ENCODE peak calls at places on chromosomes 11 and 22, in five cellular contexts. L, V, X, C and P are unnamed samples.

GRCh38 chr11:33697997-33698396 is 2.6 kb downstream of the C11orf91 start:
- DNase-seq in V (no peak), C (no peak), X (no peak), L (no peak), P (no peak)

GRCh38 chr11:20011294-20011951 is 148.9 kb downstream of the DBX1 start:
- DNase-seq in V (no peak), C (no peak), L (no peak), X (no peak), P (no peak)

GRCh38 chr22:24503851-24504170 is 8.7 kb downstream of the UPB1 start:
- DNase-seq in V (no peak), C (no peak), L (no peak), X (no peak), P (no peak)

GRCh38 chr11:121406291-121406690 is 45.8 kb upstream of the SORL1 start:
- DNase-seq in C (no peak), L (no peak), V (no peak), X (no peak), P (no peak)

GRCh38 chr11:120689591-120689990 is 178.0 kb downstream of the GRIK4 start:
- DNase-seq in X (no peak), L (no peak), C (no peak), V (no peak), P (no peak)

GRCh38 chr22:18974477-18975180 is 38.5 kb upstream of the PRODH start:
- DNase-seq in X (no peak), C (no peak), V (no peak), L (no peak), P (peak)

GRCh38 chr11:126039485-126040271 is 23.0 kb downstream of the CDON start:
- DNase-seq in L (peak), X (no peak), V (no peak), C (no peak), P (no peak)

GRCh38 chr22:49922926-49923325 is 4.5 kb downstream of the CRELD2 start:
- DNase-seq in V (no peak), L (no peak), X (no peak), C (no peak), P (no peak)

GRCh38 chr11:76838422-76839068 is 22.2 kb upstream of the ACER3 start:
- DNase-seq in C (no peak), L (no peak), V (no peak), X (no peak), P (no peak)

GRCh38 chr22:36571991-36572390 is 43.0 kb upstream of the EIF3D start:
- DNase-seq in C (no peak), V (no peak), L (no peak), X (no peak), P (peak)

GRCh38 chr11:36500315-36500721 is 9.8 kb downstream of the TRAF6 start:
- DNase-seq in L (peak), X (peak), C (no peak), V (peak), P (no peak)

GRCh38 chr11:129333873-129334272 is 41.8 kb upstream of the BARX2 start:
- DNase-seq in V (no peak), X (no peak), C (no peak), L (no peak), P (no peak)

GRCh38 chr11:492416-493226 is 14.4 kb downstream of the RNH1 start:
- DNase-seq in L (no peak), C (no peak), V (no peak), X (no peak), P (no peak)

GRCh38 chr11:27353593-27354358 is 9.2 kb downstream of the CCDC34 start:
- DNase-seq in L (peak), V (no peak), X (no peak), C (no peak), P (no peak)

GRCh38 chr11:69653406-69653960 is 12.5 kb downstream of the CCND1 start:
- DNase-seq in V (no peak), C (no peak), L (no peak), X (no peak), P (no peak)

GRCh38 chr11:116895053-116895757 is 57.8 kb upstream of the APOA1 start:
- DNase-seq in X (peak), L (no peak), C (no peak), V (no peak), P (peak)

GRCh38 chr11:2776351-2777061 is 76.7 kb upstream of the KCNQ1OT1 start:
- DNase-seq in L (no peak), X (no peak), C (peak), V (peak), P (no peak)

GRCh38 chr11:2276280-2276998 is 6.1 kb upstream of the ASCL2 start:
- DNase-seq in C (no peak), V (no peak), X (no peak), L (no peak), P (no peak)

GRCh38 chr11:134409552-134410429 is 2.3 kb downstream of the B3GAT1 start:
- DNase-seq in X (no peak), L (no peak), C (no peak), V (no peak), P (no peak)

GRCh38 chr11:71076525-71077304 is 175.7 kb downstream of the SHANK2 start:
- DNase-seq in C (no peak), V (no peak), X (no peak), L (no peak), P (no peak)

GRCh38 chr11:62707277-62707771 is at the start of the genes BSCL2 and GNG3:
- DNase-seq in L (no peak), V (no peak), X (no peak), C (peak), P (no peak)

GRCh38 chr11:70477607-70478006 is 79.3 kb downstream of the CTTN start:
- DNase-seq in L (no peak), X (no peak), C (no peak), V (peak), P (no peak)

GRCh38 chr11:27570542-27570941 is 64.0 kb upstream of the LIN7C start:
- DNase-seq in L (no peak), X (no peak), V (no peak), C (no peak), P (no peak)

GRCh38 chr22:26053737-26054316 is 115.4 kb upstream of the SEZ6L start:
- DNase-seq in V (no peak), L (no peak), C (no peak), X (no peak), P (no peak)

GRCh38 chr11:74447720-74448119 is 19.6 kb downstream of the KCNE3 start:
- DNase-seq in V (no peak), X (no peak), C (no peak), L (no peak), P (no peak)

GRCh38 chr11:74449369-74449931 is 17.9 kb downstream of the KCNE3 start:
- DNase-seq in L (peak), V (peak), C (no peak), X (peak), P (peak)

GRCh38 chr11:74453373-74453975 is 13.9 kb downstream of the KCNE3 start:
- DNase-seq in L (peak), X (peak), C (peak), V (peak), P (peak)

GRCh38 chr11:74452366-74452765 is 15.0 kb downstream of the KCNE3 start:
- DNase-seq in C (no peak), L (no peak), X (no peak), V (no peak), P (no peak)

GRCh38 chr11:74450318-74450717 is 17.0 kb downstream of the KCNE3 start:
- DNase-seq in X (no peak), V (no peak), L (no peak), C (no peak), P (no peak)
- TF ChIP-seq POLR2A in X (no peak), V (no peak), L (no peak), C (no peak), P (no peak)

GRCh38 chr11:64088159-64089026 is 52.7 kb downstream of the FLRT1 start:
- DNase-seq in X (no peak), C (no peak), L (no peak), V (no peak), P (no peak)
- TF ChIP-seq CTCF in X (no peak), C (no peak), L (no peak), V (no peak), P (no peak)

DNA sequence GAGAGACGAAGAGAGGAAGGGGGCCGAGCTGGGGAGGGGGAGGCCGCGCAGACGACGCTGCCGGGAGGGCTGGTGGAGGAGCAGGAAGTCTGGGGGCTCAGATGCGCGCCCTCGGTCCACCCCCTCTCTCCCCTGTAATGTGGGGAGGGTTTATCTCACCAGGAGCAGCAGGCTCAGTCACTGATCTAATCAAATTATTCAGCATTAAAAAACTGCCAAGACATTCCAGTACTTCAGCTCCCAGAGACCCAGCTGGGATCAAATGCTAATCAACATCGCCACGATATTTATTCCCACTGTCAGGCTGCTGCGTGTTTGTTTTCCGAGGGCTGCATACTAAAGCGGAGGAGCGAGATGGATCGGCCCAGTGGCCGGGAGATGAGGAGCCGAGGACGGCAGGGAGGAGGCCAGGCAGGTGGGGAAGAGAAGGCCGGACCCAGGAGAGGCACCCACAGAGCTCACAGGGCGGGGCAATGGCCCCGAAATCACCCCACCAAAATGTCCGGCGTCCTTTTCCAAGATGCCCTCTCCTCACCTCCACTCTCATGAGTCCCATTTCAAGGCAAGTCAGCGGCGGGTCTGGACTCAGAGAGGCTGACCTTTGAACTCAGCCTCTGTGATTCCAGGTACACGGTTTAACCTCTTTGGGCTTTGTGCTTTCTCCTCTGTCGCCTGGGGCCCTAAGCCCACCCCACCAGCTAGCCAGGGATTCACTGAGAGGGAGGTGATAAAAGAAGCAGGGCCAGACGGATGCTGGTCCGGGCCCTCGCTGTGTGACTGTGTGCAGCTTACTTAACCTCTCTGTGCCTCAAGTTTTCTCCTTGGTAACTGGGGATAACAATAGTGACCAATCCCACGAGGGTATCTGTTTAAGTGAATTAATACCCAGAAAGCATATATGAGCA is 502.1 kb downstream of the MN1 start:
- DNase-seq in X (no peak), L (no peak), C (peak), V (no peak), P (no peak)
- H3K4me3 ChIP-seq in X (no peak), L (no peak), C (no peak), V (peak), P (no peak)

GRCh38 chr22:41994506-41994905 is 4.1 kb upstream of the WBP2NL start:
- DNase-seq in L (no peak), X (no peak), V (no peak), C (no peak), P (no peak)
- TF ChIP-seq POLR2A in L (no peak), X (no peak), V (no peak), C (no peak), P (no peak)